ENCODE peak calls at places on chromosomes 6 and 20, in eight cellular contexts. B is adipocyte; X is endothelial cell; V is cardiac fibroblast; E is foreskin fibroblast; S is activated CD4-positive, alpha-beta T cell treated with anti-CD3 and anti-CD28 coated beads for 36 hours; N is CMK; Y is head of caudate nucleus. R is an unnamed sample.

GRCh38 chr20:45427236-45428149 is 11.6 kb downstream of the PIGT start:
- DNase-seq in V (peak; percentile 46), E (no peak), B (no peak), N (no peak), S (no peak), Y (no peak), X (no peak), R (no peak)

GRCh38 chr6:169577974-169578373 is 123.9 kb downstream of the WDR27 start:
- DNase-seq in V (no peak), E (no peak), Y (no peak), B (no peak), N (no peak), S (no peak), X (no peak), R (no peak)

GRCh38 chr20:50415516-50416268 is 94.5 kb upstream of the PTPN1 start:
- DNase-seq in B (peak; percentile 91), S (no peak), Y (peak; percentile 96), N (no peak), E (peak; percentile 97), V (peak; percentile 99), X (no peak), R (peak; percentile 95)

GRCh38 chr20:46347831-46348230 is 39.5 kb upstream of the CDH22 start:
- DNase-seq in B (no peak), N (no peak), Y (peak; percentile 59), E (no peak), X (no peak), V (no peak), S (no peak), R (no peak)

GRCh38 chr6:138593100-138593877 is 94.0 kb upstream of the NHSL1 start:
- DNase-seq in V (peak; percentile 97), N (no peak), X (peak; percentile 23), E (peak; percentile 96), Y (peak; percentile 28), B (peak; percentile 94), S (peak; percentile 61), R (peak; percentile 88)

GRCh38 chr6:53250761-53251672 is 97.7 kb downstream of the ELOVL5 start:
- DNase-seq in V (peak; percentile 12), N (no peak), X (no peak), E (peak; percentile 54), Y (no peak), B (peak; percentile 88), S (no peak), R (peak; percentile 41)

GRCh38 chr6:166598441-166599138 is 12.1 kb upstream of the RAMACL start:
- DNase-seq in V (peak; percentile 96), N (peak; percentile 22), B (peak; percentile 95), Y (no peak), X (peak; percentile 42), E (peak; percentile 89), S (no peak), R (peak; percentile 88)

GRCh38 chr6:75611702-75612375 is 10.2 kb downstream of the SENP6 start:
- DNase-seq in B (no peak), S (peak; percentile 78), X (no peak), Y (no peak), E (no peak), V (no peak), N (no peak), R (peak; percentile 17)

GRCh38 chr6:106084973-106085686 is 1.0 kb upstream of the PRDM1 start:
- DNase-seq in V (no peak), X (peak; percentile 45), S (no peak), E (peak; percentile 71), N (no peak), B (peak; percentile 75), Y (no peak), R (no peak)

GRCh38 chr20:50308513-50309279 is 118.1 kb downstream of the CEBPB start:
- DNase-seq in X (peak; percentile 57), E (peak; percentile 98), B (peak; percentile 98), S (no peak), N (peak; percentile 39), Y (peak; percentile 64), V (peak; percentile 99), R (peak; percentile 93)

GRCh38 chr6:160248538-160248937 is 10.1 kb downstream of the SLC22A2 start:
- DNase-seq in S (no peak), V (peak; percentile 26), Y (no peak), X (no peak), E (peak; percentile 32), B (no peak), N (no peak), R (no peak)

GRCh38 chr20:11686195-11686594 is 231.5 kb upstream of the BTBD3 start:
- DNase-seq in S (no peak), B (no peak), N (no peak), E (no peak), X (no peak), Y (no peak), V (no peak), R (no peak)

GRCh38 chr6:169252805-169253189 is 849 bp downstream of the THBS2 start:
- DNase-seq in E (no peak), N (no peak), Y (peak; percentile 64), B (peak; percentile 59), V (peak; percentile 58), X (no peak), S (no peak), R (no peak)

GRCh38 chr20:16946097-16946496 is 197.9 kb downstream of the OTOR start:
- DNase-seq in N (no peak), E (no peak), V (no peak), B (no peak), Y (no peak), S (no peak), X (no peak), R (no peak)

R was measured in AG20443.